ENCODE peak calls at places on chromosomes 12 and 14, in six cellular contexts. One of them, this sample, is unnamed.

GRCh38 chr12:12614342-12614741 is 2.7 kb downstream of the CREBL2 start:
- DNase-seq in fibroblast of the aortic adventitia: no peak
- DNase-seq in lower lobe of right lung: no peak
- DNase-seq in fibroblast of mammary gland: no peak
- DNase-seq in substantia nigra: no peak
- DNase-seq in GM20000: no peak
- DNase-seq in this sample: no peak

GRCh38 chr12:129704232-129704830 is 199.5 kb downstream of the TMEM132D start:
- DNase-seq in GM20000: no peak
- DNase-seq in substantia nigra: no peak
- DNase-seq in fibroblast of mammary gland: no peak
- DNase-seq in fibroblast of the aortic adventitia: no peak
- DNase-seq in lower lobe of right lung: no peak
- DNase-seq in this sample: no peak

GRCh38 chr12:6532927-6533652 is 1.2 kb upstream of the GAPDH start:
- DNase-seq in fibroblast of mammary gland: peak
- DNase-seq in lower lobe of right lung: no peak
- DNase-seq in GM20000: peak
- DNase-seq in substantia nigra: peak
- DNase-seq in fibroblast of the aortic adventitia: peak
- DNase-seq in this sample: peak

GRCh38 chr12:26987634-26988424 is 26.4 kb downstream of the TM7SF3 start:
- DNase-seq in substantia nigra: no peak
- DNase-seq in lower lobe of right lung: no peak
- DNase-seq in fibroblast of mammary gland: peak
- DNase-seq in GM20000: no peak
- DNase-seq in fibroblast of the aortic adventitia: no peak
- DNase-seq in this sample: peak

GRCh38 chr12:61993734-61994345 is 266.4 kb upstream of the USP15 start:
- DNase-seq in substantia nigra: no peak
- DNase-seq in fibroblast of mammary gland: peak
- DNase-seq in lower lobe of right lung: no peak
- DNase-seq in fibroblast of the aortic adventitia: no peak
- DNase-seq in GM20000: no peak
- DNase-seq in this sample: peak

GRCh38 chr12:28909291-28909690 is 239.8 kb upstream of the FAR2 start:
- DNase-seq in substantia nigra: no peak
- DNase-seq in GM20000: no peak
- DNase-seq in lower lobe of right lung: no peak
- DNase-seq in fibroblast of mammary gland: peak
- DNase-seq in fibroblast of the aortic adventitia: peak
- DNase-seq in this sample: peak

GRCh38 chr12:29320295-29321090 is 60.5 kb downstream of the ERGIC2 start:
- DNase-seq in fibroblast of mammary gland: peak
- DNase-seq in substantia nigra: no peak
- DNase-seq in GM20000: no peak
- DNase-seq in lower lobe of right lung: no peak
- DNase-seq in fibroblast of the aortic adventitia: peak
- DNase-seq in this sample: peak

GRCh38 chr12:63917864-63918742 is 73.6 kb downstream of the SRGAP1 start:
- DNase-seq in fibroblast of the aortic adventitia: peak
- DNase-seq in substantia nigra: no peak
- DNase-seq in lower lobe of right lung: no peak
- DNase-seq in fibroblast of mammary gland: peak
- DNase-seq in GM20000: no peak
- DNase-seq in this sample: peak

GRCh38 chr12:92010368-92010767 is 135.3 kb downstream of the BTG1 start:
- DNase-seq in fibroblast of the aortic adventitia: no peak
- DNase-seq in fibroblast of mammary gland: no peak
- DNase-seq in substantia nigra: no peak
- DNase-seq in GM20000: no peak
- DNase-seq in lower lobe of right lung: no peak
- DNase-seq in this sample: no peak

GRCh38 chr12:51809193-51809592 is 39.3 kb downstream of the FIGNL2 start:
- DNase-seq in fibroblast of the aortic adventitia: no peak
- DNase-seq in fibroblast of mammary gland: no peak
- DNase-seq in substantia nigra: no peak
- DNase-seq in GM20000: no peak
- DNase-seq in lower lobe of right lung: no peak
- DNase-seq in this sample: no peak

GRCh38 chr14:99676657-99677056 is 7.4 kb upstream of the CYP46A1 start:
- DNase-seq in GM20000: no peak
- DNase-seq in substantia nigra: no peak
- DNase-seq in fibroblast of the aortic adventitia: no peak
- DNase-seq in lower lobe of right lung: no peak
- DNase-seq in fibroblast of mammary gland: peak
- DNase-seq in this sample: no peak

GRCh38 chr12:93918262-93918661 is 230.1 kb upstream of the PLXNC1 start:
- DNase-seq in substantia nigra: no peak
- DNase-seq in fibroblast of the aortic adventitia: peak
- DNase-seq in fibroblast of mammary gland: peak
- DNase-seq in lower lobe of right lung: no peak
- DNase-seq in GM20000: no peak
- DNase-seq in this sample: peak

GRCh38 chr12:41032386-41032785 is 155.7 kb upstream of the PDZRN4 start:
- DNase-seq in fibroblast of the aortic adventitia: no peak
- DNase-seq in substantia nigra: no peak
- DNase-seq in fibroblast of mammary gland: no peak
- DNase-seq in lower lobe of right lung: no peak
- DNase-seq in GM20000: no peak
- DNase-seq in this sample: no peak

GRCh38 chr12:115303751-115304309 is 619.9 kb upstream of the TBX3 start:
- DNase-seq in fibroblast of the aortic adventitia: no peak
- DNase-seq in substantia nigra: no peak
- DNase-seq in fibroblast of mammary gland: peak
- DNase-seq in GM20000: no peak
- DNase-seq in lower lobe of right lung: no peak
- DNase-seq in this sample: no peak